ENCODE peak calls at places on chromosomes 2 and 18, in four cellular contexts. H, E, P and J are unnamed samples.

GRCh38 chr2:168155036-168155435 is 92.4 kb downstream of the STK39 start:
- DNase-seq in H (no peak), P (no peak), E (no peak), J (no peak)

GRCh38 chr2:193469251-193469650 is 1274.5 kb upstream of the TMEFF2 start:
- DNase-seq in E (no peak), P (no peak), H (no peak), J (no peak)

GRCh38 chr2:161990741-161991140 is 83.3 kb downstream of the DPP4 start:
- DNase-seq in E (no peak), H (no peak), P (no peak), J (no peak)

GRCh38 chr18:10279476-10279875 is 175.0 kb upstream of the APCDD1 start:
- DNase-seq in P (no peak), E (no peak), H (no peak), J (no peak)

GRCh38 chr2:109143214-109144187 is 14.5 kb downstream of the SH3RF3 start:
- DNase-seq in P (peak), H (no peak), E (no peak), J (no peak)

GRCh38 chr2:164335947-164336346 is 285.3 kb downstream of the GRB14 start:
- DNase-seq in P (no peak), E (no peak), H (no peak), J (no peak)

GRCh38 chr18:56353676-56354260 is 284.6 kb downstream of the TXNL1 start:
- DNase-seq in E (no peak), P (no peak), H (no peak), J (no peak)

GRCh38 chr2:38315707-38316333 is 61.3 kb downstream of the ATL2 start:
- DNase-seq in H (no peak), E (no peak), P (peak), J (no peak)

GRCh38 chr2:239385096-239386000 is 15.5 kb downstream of the HDAC4 start:
- DNase-seq in P (no peak), H (no peak), E (no peak), J (no peak)

GRCh38 chr2:99481941-99482340 is 7.9 kb downstream of the REV1 start:
- DNase-seq in H (no peak), P (no peak), E (no peak), J (no peak)